ENCODE peak calls at places on chromosomes 2 and 18, in four cellular contexts. G is uterus, E is HFFc6, U is astrocyte of the spinal cord. S is an unnamed sample.

GRCh38 chr18:34643982-34644381 is 66.1 kb upstream of the DTNA start:
- DNase-seq in G (no peak), E (no peak), U (peak), S (no peak)

GRCh38 chr2:64987001-64987962 is 1.9 kb upstream of the SLC1A4 start:
- DNase-seq in G (no peak), E (no peak), U (peak), S (no peak)

GRCh38 chr18:59787998-59788875 is 91.0 kb upstream of the CCBE1 start:
- DNase-seq in G (peak), E (peak), U (peak), S (no peak)

GRCh38 chr2:223042704-223043118 is 9.3 kb upstream of the KCNE4 start:
- DNase-seq in G (no peak), E (peak), U (peak), S (no peak)

GRCh38 chr2:134160793-134161504 is 92.9 kb upstream of the MGAT5 start:
- DNase-seq in G (no peak), E (no peak), U (no peak), S (peak)

GRCh38 chr18:73979742-73980141 is 167.9 kb downstream of the FBXO15 start:
- DNase-seq in G (no peak), E (peak), U (peak), S (no peak)

GRCh38 chr18:9696701-9697100 is 11.4 kb upstream of the RAB31 start:
- DNase-seq in G (no peak), E (no peak), U (no peak), S (no peak)

GRCh38 chr2:191302459-191303155 is 57.4 kb downstream of the MYO1B start:
- DNase-seq in G (no peak), E (no peak), U (no peak), S (peak)

GRCh38 chr18:75210274-75211001 is at the start of gene TSHZ1:
- DNase-seq in G (peak), E (peak), U (peak), S (peak)

GRCh38 chr2:24365051-24365450 is 4.7 kb upstream of the ITSN2 start:
- DNase-seq in G (peak), E (no peak), U (no peak), S (no peak)

GRCh38 chr2:27863146-27863545 is 27.0 kb downstream of the RBKS start:
- DNase-seq in G (no peak), E (no peak), U (no peak), S (no peak)

GRCh38 chr2:27441226-27441926 is 805 bp upstream of the KRTCAP3 start:
- DNase-seq in G (no peak), E (no peak), U (no peak), S (no peak)

GRCh38 chr2:156476516-156477206 is 40.5 kb downstream of the GPD2 start:
- DNase-seq in G (no peak), E (peak), U (peak), S (no peak)

GRCh38 chr2:240601061-240601830 is 14.7 kb downstream of the CAPN10 start:
- DNase-seq in G (peak), E (no peak), U (no peak), S (no peak)

GRCh38 chr18:13137939-13138821 is 80.4 kb upstream of the LDLRAD4 start:
- DNase-seq in G (peak), E (no peak), U (no peak), S (no peak)

GRCh38 chr2:1505031-1505441 is 91.8 kb downstream of the TPO start:
- DNase-seq in G (no peak), E (no peak), U (no peak), S (no peak)

GRCh38 chr2:162072181-162072702 is 1.8 kb downstream of the DPP4 start:
- DNase-seq in G (no peak), E (peak), U (peak), S (no peak)

GRCh38 chr18:22347624-22348511 is 69.8 kb downstream of the CTAGE1 start:
- DNase-seq in G (peak), E (no peak), U (peak), S (no peak)

GRCh38 chr18:79583426-79583825 is 96.2 kb upstream of the CTDP1 start:
- DNase-seq in G (no peak), E (no peak), U (no peak), S (no peak)

GRCh38 chr2:222024934-222025890 is 273.6 kb downstream of the PAX3 start:
- DNase-seq in G (no peak), E (peak), U (peak), S (peak)

GRCh38 chr2:42218712-42219111 is 49.6 kb downstream of the EML4 start:
- DNase-seq in G (no peak), E (no peak), U (no peak), S (no peak)

GRCh38 chr18:47975105-47975504 is 44.6 kb upstream of the SMAD2 start:
- DNase-seq in G (no peak), E (no peak), U (no peak), S (no peak)

GRCh38 chr2:240512666-240513535 is 44.9 kb downstream of the ANKMY1 start:
- DNase-seq in G (no peak), E (no peak), U (no peak), S (no peak)

GRCh38 chr18:22465859-22466602 is 48.3 kb upstream of the CTAGE1 start:
- DNase-seq in G (peak), E (peak), U (peak), S (no peak)

GRCh38 chr2:166627893-166628292 is 133.8 kb upstream of the SCN7A start:
- DNase-seq in G (no peak), E (no peak), U (no peak), S (no peak)

GRCh38 chr2:7430869-7431641 is 513.8 kb downstream of the RNF144A start:
- DNase-seq in G (no peak), E (no peak), U (peak), S (no peak)

GRCh38 chr2:120650022-120650644 is 85.5 kb upstream of the GLI2 start:
- DNase-seq in G (no peak), E (peak), U (no peak), S (no peak)

GRCh38 chr2:135870571-135870970 is 5.7 kb downstream of the MCM6 start:
- DNase-seq in G (no peak), E (no peak), U (no peak), S (no peak)

GRCh38 chr2:10460366-10460796 is 12.3 kb upstream of the ODC1 start:
- DNase-seq in G (no peak), E (no peak), U (no peak), S (no peak)

GRCh38 chr2:234102112-234102511 is 51.6 kb downstream of the SPP2 start:
- DNase-seq in G (no peak), E (no peak), U (no peak), S (peak)